ENCODE peak calls at places on chromosomes 12 and 14, in seven cellular contexts. L, I, D, M, X, T and H are unnamed samples.

GRCh38 chr12:107441906-107442305 is 243.7 kb upstream of the PWP1 start:
- DNase-seq in L (peak; percentile 42), I (no peak), D (no peak), M (no peak), X (no peak), T (no peak), H (no peak)

GRCh38 chr14:94575730-94576585 is 5.3 kb upstream of the SERPINA5 start:
- DNase-seq in L (peak; percentile 85), I (no peak), D (no peak), M (no peak), X (peak; percentile 53), T (no peak), H (no peak)

GRCh38 chr14:100761481-100761880 is 34.8 kb downstream of the DLK1 start:
- DNase-seq in L (peak; percentile 92), I (no peak), D (no peak), M (no peak), X (no peak), T (no peak), H (no peak)

GRCh38 chr12:19712041-19712440 is 272.7 kb downstream of the AEBP2 start:
- DNase-seq in L (peak; percentile 95), I (peak; percentile 90), D (no peak), M (no peak), X (no peak), T (no peak), H (no peak)

GRCh38 chr12:14211829-14212455 is 153.5 kb upstream of the ATF7IP start:
- DNase-seq in L (peak; percentile 4), I (no peak), D (peak; percentile 61), M (no peak), X (no peak), T (no peak), H (peak; percentile 21)

GRCh38 chr12:72267974-72268373 is 4.2 kb upstream of the TRHDE start:
- DNase-seq in L (peak; percentile 53), I (no peak), D (no peak), M (no peak), X (no peak), T (no peak), H (no peak)

GRCh38 chr14:20195911-20196310 is 5.2 kb downstream of the OR11G2 start:
- DNase-seq in L (no peak), I (no peak), D (no peak), M (no peak), X (no peak), T (no peak), H (no peak)

GRCh38 chr12:92721130-92721529 is 18.3 kb downstream of the PLEKHG7 start:
- DNase-seq in L (peak; percentile 68), I (no peak), D (no peak), M (no peak), X (no peak), T (no peak), H (no peak)

GRCh38 chr14:20732477-20732876 is 13.2 kb upstream of the EDDM3A start:
- DNase-seq in L (no peak), I (no peak), D (no peak), M (no peak), X (no peak), T (no peak), H (no peak)

GRCh38 chr12:66636771-66637170 is 42.1 kb downstream of the GRIP1 start:
- DNase-seq in L (no peak), I (no peak), D (no peak), M (no peak), X (peak; percentile 68), T (no peak), H (no peak)

GRCh38 chr14:96212140-96212539 is 7.5 kb downstream of the BDKRB2 start:
- DNase-seq in L (peak; percentile 36), I (no peak), D (no peak), M (no peak), X (no peak), T (no peak), H (no peak)

GRCh38 chr12:25496098-25496587 is 56.9 kb downstream of the LMNTD1 start:
- DNase-seq in L (peak; percentile 13), I (no peak), D (no peak), M (no peak), X (no peak), T (no peak), H (no peak)

GRCh38 chr14:89571502-89571901 is 154.5 kb upstream of the FOXN3 start:
- DNase-seq in L (no peak), I (no peak), D (no peak), M (no peak), X (no peak), T (no peak), H (no peak)

GRCh38 chr14:33347816-33348215 is 409.1 kb downstream of the NPAS3 start:
- DNase-seq in L (peak; percentile 68), I (no peak), D (no peak), M (no peak), X (no peak), T (no peak), H (no peak)

GRCh38 chr12:120821878-120822277 is 82.3 kb downstream of the SPPL3 start:
- DNase-seq in L (no peak), I (no peak), D (no peak), M (no peak), X (no peak), T (no peak), H (no peak)

GRCh38 chr12:41250748-41251147 is 62.6 kb downstream of the PDZRN4 start:
- DNase-seq in L (peak; percentile 16), I (no peak), D (no peak), M (no peak), X (no peak), T (no peak), H (no peak)

GRCh38 chr12:12788675-12789368 is 3.4 kb downstream of the APOLD1 start:
- DNase-seq in L (peak; percentile 74), I (peak; percentile 71), D (peak; percentile 79), M (peak; percentile 82), X (peak; percentile 75), T (peak; percentile 32), H (peak; percentile 54)

GRCh38 chr14:103442288-103442687 is 57.1 kb downstream of the MARK3 start:
- DNase-seq in L (peak; percentile 69), I (no peak), D (no peak), M (no peak), X (no peak), T (peak; percentile 9), H (no peak)

GRCh38 chr12:95955549-95956159 is 12.5 kb downstream of the AMDHD1 start:
- DNase-seq in L (no peak), I (no peak), D (no peak), M (no peak), X (no peak), T (no peak), H (no peak)

GRCh38 chr14:23605931-23606585 is 27.5 kb upstream of the JPH4 start:
- DNase-seq in L (no peak), I (peak; percentile 42), D (no peak), M (no peak), X (no peak), T (no peak), H (no peak)

GRCh38 chr14:57464013-57464730 is 29.5 kb downstream of the CCDC198 start:
- DNase-seq in L (peak; percentile 8), I (no peak), D (no peak), M (no peak), X (no peak), T (no peak), H (no peak)

GRCh38 chr12:1093166-1093751 is 102.2 kb downstream of the ERC1 start:
- DNase-seq in L (peak; percentile 68), I (peak; percentile 40), D (no peak), M (peak; percentile 25), X (no peak), T (peak; percentile 8), H (peak; percentile 52)

GRCh38 chr14:80325112-80325511 is 113.8 kb upstream of the DIO2 start:
- DNase-seq in L (no peak), I (no peak), D (no peak), M (no peak), X (no peak), T (no peak), H (no peak)

GRCh38 chr12:6647083-6647604 is at the start of gene ACRBP:
- DNase-seq in L (peak; percentile 43), I (peak; percentile 76), D (peak; percentile 86), M (peak; percentile 30), X (peak; percentile 90), T (no peak), H (peak; percentile 50)

GRCh38 chr12:12555656-12556055 is 7.0 kb downstream of the DUSP16 start:
- DNase-seq in L (no peak), I (no peak), D (no peak), M (no peak), X (no peak), T (no peak), H (no peak)

GRCh38 chr14:24079521-24080141 is 8.3 kb downstream of the CPNE6 start:
- DNase-seq in L (no peak), I (peak; percentile 16), D (no peak), M (no peak), X (no peak), T (peak; percentile 100), H (peak; percentile 60)

GRCh38 chr12:109255377-109255776 is 53.7 kb downstream of the FOXN4 start:
- DNase-seq in L (peak; percentile 28), I (no peak), D (no peak), M (no peak), X (no peak), T (no peak), H (no peak)

GRCh38 chr14:95770777-95771176 is 56.9 kb upstream of the TCL1A start:
- DNase-seq in L (no peak), I (no peak), D (no peak), M (peak; percentile 25), X (no peak), T (peak; percentile 38), H (no peak)

GRCh38 chr14:60151715-60152114 is 13.5 kb downstream of the DHRS7 start:
- DNase-seq in L (peak; percentile 97), I (peak; percentile 93), D (peak; percentile 60), M (peak; percentile 65), X (peak; percentile 87), T (peak; percentile 60), H (no peak)

GRCh38 chr14:90276627-90277367 is 20.4 kb downstream of the PSMC1 start:
- DNase-seq in L (peak; percentile 41), I (peak; percentile 40), D (no peak), M (no peak), X (no peak), T (peak; percentile 96), H (no peak)

GRCh38 chr14:38554046-38554445 is 298.2 kb upstream of the CLEC14A start:
- DNase-seq in L (no peak), I (no peak), D (no peak), M (no peak), X (no peak), T (no peak), H (no peak)

GRCh38 chr12:113227169-113227568 is 5.9 kb downstream of the TPCN1 start:
- DNase-seq in L (no peak), I (peak; percentile 40), D (no peak), M (no peak), X (peak; percentile 91), T (no peak), H (no peak)

GRCh38 chr14:104724981-104725771 is 1.1 kb downstream of the ADSS1 start:
- DNase-seq in L (peak; percentile 43), I (no peak), D (peak; percentile 37), M (no peak), X (peak; percentile 92), T (no peak), H (no peak)

GRCh38 chr14:63659726-63660125 is 18.1 kb upstream of the WDR89 start:
- DNase-seq in L (no peak), I (no peak), D (no peak), M (no peak), X (no peak), T (no peak), H (no peak)